ENCODE peak calls at places on chromosome 7, in six cellular contexts. K, Y, L, X, H and I are unnamed samples.

GRCh38 chr7:6436385-6436685 is 11.4 kb downstream of the DAGLB start:
- DNase-seq in K (no peak), Y (no peak), L (no peak), X (no peak), H (no peak), I (no peak)

GRCh38 chr7:122692769-122693309 is 6.1 kb downstream of the RNF133 start:
- DNase-seq in K (no peak), Y (no peak), L (peak; percentile 9), X (no peak), H (no peak), I (no peak)

GRCh38 chr7:155521743-155522398 is 24.5 kb downstream of the CNPY1 start:
- DNase-seq in K (no peak), Y (no peak), L (no peak), X (no peak), H (no peak), I (no peak)

GRCh38 chr7:1708640-1709249 is 38.7 kb downstream of the ELFN1 start:
- DNase-seq in K (no peak), Y (peak; percentile 44), L (no peak), X (no peak), H (peak; percentile 58), I (peak; percentile 44)

GRCh38 chr7:44051611-44052220 is 7.2 kb downstream of the DBNL start:
- DNase-seq in K (no peak), Y (peak; percentile 38), L (no peak), X (no peak), H (no peak), I (no peak)

GRCh38 chr7:47576909-47577255 is 5.0 kb downstream of the TNS3 start:
- DNase-seq in K (peak; percentile 61), Y (no peak), L (peak; percentile 58), X (no peak), H (no peak), I (no peak)

GRCh38 chr7:73436031-73436929 is 2.7 kb downstream of the FZD9 start:
- DNase-seq in K (no peak), Y (no peak), L (peak; percentile 58), X (no peak), H (peak; percentile 64), I (no peak)

GRCh38 chr7:4700577-4701235 is 18.6 kb downstream of the FOXK1 start:
- DNase-seq in K (no peak), Y (no peak), L (peak; percentile 60), X (no peak), H (no peak), I (no peak)

GRCh38 chr7:120740348-120740747 is 117.6 kb downstream of the TSPAN12 start:
- DNase-seq in K (no peak), Y (no peak), L (no peak), X (no peak), H (no peak), I (no peak)

GRCh38 chr7:159237022-159237421 is 92.4 kb upstream of the VIPR2 start:
- DNase-seq in K (no peak), Y (no peak), L (no peak), X (no peak), H (no peak), I (no peak)

GRCh38 chr7:102289051-102289450 is 2.4 kb downstream of the SH2B2 start:
- DNase-seq in K (no peak), Y (peak; percentile 50), L (no peak), X (no peak), H (no peak), I (no peak)

GRCh38 chr7:112665709-112666108 is 124.5 kb downstream of the TMEM168 start:
- DNase-seq in K (no peak), Y (no peak), L (peak; percentile 4), X (no peak), H (peak; percentile 17), I (no peak)

GRCh38 chr7:2607122-2607912 is 24.5 kb upstream of the TTYH3 start:
- DNase-seq in K (no peak), Y (peak; percentile 88), L (no peak), X (no peak), H (peak; percentile 48), I (peak; percentile 82)

GRCh38 chr7:69318794-69319193 is 279.5 kb upstream of the AUTS2 start:
- DNase-seq in K (no peak), Y (no peak), L (no peak), X (no peak), H (peak; percentile 59), I (no peak)

GRCh38 chr7:128858380-128859231 is 4.0 kb upstream of the ATP6V1F start:
- DNase-seq in K (no peak), Y (no peak), L (no peak), X (no peak), H (no peak), I (no peak)

GRCh38 chr7:3326246-3326645 is 25.2 kb downstream of the SDK1 start:
- DNase-seq in K (no peak), Y (no peak), L (no peak), X (no peak), H (no peak), I (no peak)

GRCh38 chr7:22723642-22724041 is 3.4 kb upstream of the IL6 start:
- DNase-seq in K (no peak), Y (no peak), L (no peak), X (no peak), H (no peak), I (peak; percentile 75)

GRCh38 chr7:32643194-32643593 is 147.9 kb downstream of the AVL9 start:
- DNase-seq in K (no peak), Y (no peak), L (no peak), X (no peak), H (no peak), I (no peak)

GRCh38 chr7:148702876-148703670 is 4.4 kb downstream of the CUL1 start:
- DNase-seq in K (no peak), Y (no peak), L (no peak), X (no peak), H (no peak), I (no peak)

GRCh38 chr7:99876933-99877332 is at the start of gene OR2AE1:
- DNase-seq in K (no peak), Y (no peak), L (no peak), X (no peak), H (no peak), I (no peak)

GRCh38 chr7:42617071-42617705 is 294.7 kb downstream of the C7orf25 start:
- DNase-seq in K (no peak), Y (no peak), L (no peak), X (no peak), H (no peak), I (peak; percentile 65)

GRCh38 chr7:148142660-148143248 is 447.8 kb upstream of the C7orf33 start:
- DNase-seq in K (no peak), Y (no peak), L (peak; percentile 50), X (no peak), H (peak; percentile 62), I (no peak)

GRCh38 chr7:24395512-24395911 is 111.5 kb downstream of the NPY start:
- DNase-seq in K (no peak), Y (no peak), L (no peak), X (no peak), H (no peak), I (no peak)

GRCh38 chr7:117630501-117630900 is 150.7 kb downstream of the CFTR start:
- DNase-seq in K (no peak), Y (no peak), L (no peak), X (no peak), H (no peak), I (no peak)

GRCh38 chr7:76291346-76292205 is 10.9 kb upstream of the HSPB1 start:
- DNase-seq in K (peak; percentile 91), Y (peak; percentile 97), L (peak; percentile 96), X (peak; percentile 91), H (peak; percentile 92), I (peak; percentile 97)
- TF ChIP-seq EP300 in K (no peak), Y (no peak), L (no peak), X (no peak), H (peak; percentile 18), I (no peak)

DNA sequence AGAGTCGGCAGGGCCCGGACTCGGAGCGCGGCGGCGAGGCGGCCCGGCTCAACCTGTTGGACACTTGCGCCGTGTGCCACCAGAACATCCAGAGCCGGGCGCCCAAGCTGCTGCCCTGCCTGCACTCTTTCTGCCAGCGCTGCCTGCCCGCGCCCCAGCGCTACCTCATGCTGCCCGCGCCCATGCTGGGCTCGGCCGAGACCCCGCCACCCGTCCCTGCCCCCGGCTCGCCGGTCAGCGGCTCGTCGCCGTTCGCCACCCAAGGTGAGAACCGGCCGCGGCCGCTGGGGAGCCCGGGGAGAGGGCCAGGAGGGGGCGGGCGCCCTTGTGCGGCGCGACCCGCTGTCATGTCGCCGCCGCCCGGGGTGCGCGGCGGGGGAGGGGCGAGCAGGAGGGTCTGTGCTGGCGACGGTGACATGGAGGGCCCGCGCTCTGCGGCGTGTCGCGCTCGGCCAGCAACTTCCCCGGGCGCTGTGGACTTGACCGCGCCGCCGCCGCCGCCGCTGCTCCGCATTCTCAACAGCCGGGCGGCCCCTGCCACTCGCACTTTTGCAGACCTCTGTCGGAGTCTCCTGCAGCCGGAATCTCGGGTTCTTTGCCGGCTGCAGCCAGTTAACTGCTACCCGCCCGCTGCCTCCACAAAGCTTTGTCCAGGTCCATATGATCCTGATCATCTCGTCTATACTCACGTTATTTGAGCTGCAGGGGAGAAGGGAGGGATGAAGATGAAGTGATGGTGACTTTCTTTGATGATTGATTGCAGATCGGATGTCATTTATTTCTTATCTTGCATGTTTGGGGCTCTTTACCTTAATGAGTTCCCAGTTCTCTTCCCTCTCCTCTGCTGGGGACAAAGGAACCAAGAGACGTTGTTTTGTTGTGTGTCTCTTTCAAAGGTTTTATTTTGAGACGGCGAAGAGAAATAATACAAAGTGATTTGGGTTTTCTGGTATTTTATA is 869 bp downstream of the TRIM24 start:
- DNase-seq in K (peak; percentile 61), Y (peak; percentile 71), L (peak; percentile 51), X (peak; percentile 59), H (peak; percentile 89), I (peak; percentile 71)
- TF ChIP-seq EP300 in K (no peak), Y (no peak), L (no peak), X (no peak), H (no peak), I (no peak)

GRCh38 chr7:104933022-104933421 is 81.0 kb upstream of the KMT2E start:
- DNase-seq in K (no peak), Y (no peak), L (no peak), X (no peak), H (no peak), I (no peak)

GRCh38 chr7:104931181-104931781 is 82.7 kb upstream of the KMT2E start:
- DNase-seq in K (peak; percentile 90), Y (no peak), L (no peak), X (no peak), H (peak; percentile 86), I (no peak)

GRCh38 chr7:104934665-104935064 is 79.3 kb upstream of the KMT2E start:
- DNase-seq in K (no peak), Y (no peak), L (no peak), X (no peak), H (no peak), I (no peak)

GRCh38 chr7:104936546-104936945 is 77.5 kb upstream of the KMT2E start:
- DNase-seq in K (no peak), Y (peak; percentile 54), L (no peak), X (no peak), H (no peak), I (no peak)

GRCh38 chr7:104933433-104934074 is 80.5 kb upstream of the KMT2E start:
- DNase-seq in K (no peak), Y (no peak), L (no peak), X (no peak), H (no peak), I (no peak)
- TF ChIP-seq EP300 in K (no peak), Y (no peak), L (no peak), X (no peak), H (no peak), I (no peak)

GRCh38 chr7:7977774-7978173 is 9.2 kb downstream of the GLCCI1 start:
- DNase-seq in K (no peak), Y (no peak), L (no peak), X (no peak), H (no peak), I (no peak)
- TF ChIP-seq EP300 in K (no peak), Y (no peak), L (no peak), X (no peak), H (no peak), I (no peak)